ENCODE peak calls at places on chromosomes 1 and 21, in eight cellular contexts. P is heart left ventricle; B is uterus; X is PC-9; Y is CD8-positive, alpha-beta T cell; H is ovary; R is DND-41; W is pancreas. J is an unnamed sample. For H3K4me1, the result is how much of the 10 kb centered on the place peaks cover.

GRCh38 chr1:172185206-172185605 is 235.3 kb upstream of the C1orf105 start:
- DNase-seq in P (no peak), Y (no peak), W (no peak), R (no peak), X (no peak), H (no peak), B (no peak), J (no peak)

GRCh38 chr1:211699059-211699458 is 23.6 kb upstream of the NEK2 start:
- DNase-seq in P (no peak), X (no peak), H (no peak), Y (no peak), R (no peak), W (peak), B (no peak), J (no peak)

GRCh38 chr1:213568929-213569815 is 418.6 kb upstream of the PROX1 start:
- DNase-seq in Y (no peak), W (no peak), H (no peak), R (no peak), X (no peak), P (no peak), B (no peak), J (no peak)

GRCh38 chr1:87852410-87853202 is 523.9 kb downstream of the LMO4 start:
- DNase-seq in X (no peak), P (no peak), R (no peak), Y (no peak), H (no peak), W (no peak), B (no peak), J (no peak)

GRCh38 chr1:158155673-158156072 is 25.0 kb upstream of the CD1D start:
- DNase-seq in P (no peak), H (no peak), W (no peak), B (no peak), Y (no peak), X (no peak), R (no peak), J (no peak)

GRCh38 chr1:179937668-179938259 is 16.8 kb upstream of the CEP350 start:
- DNase-seq in P (no peak), R (no peak), X (no peak), H (no peak), W (no peak), Y (no peak), B (no peak), J (no peak)

GRCh38 chr1:19096036-19096833 is 113.8 kb downstream of the UBR4 start:
- DNase-seq in P (no peak), W (no peak), R (peak), H (no peak), X (peak), Y (no peak), B (no peak), J (no peak)

GRCh38 chr1:193031431-193031830 is 27.7 kb downstream of the UCHL5 start:
- DNase-seq in H (no peak), W (no peak), Y (no peak), B (no peak), P (no peak), X (no peak), R (no peak), J (no peak)

GRCh38 chr21:42562816-42563215 is 49.2 kb downstream of the SLC37A1 start:
- DNase-seq in H (no peak), B (no peak), W (no peak), X (no peak), P (peak), Y (no peak), R (no peak), J (peak)

GRCh38 chr1:147225193-147225730 is at the start of gene FMO5:
- DNase-seq in X (peak), R (peak), P (peak), B (peak), W (peak), H (peak), Y (peak), J (peak)

GRCh38 chr1:169595764-169596711 is 9.8 kb upstream of the F5 start:
- DNase-seq in P (no peak), B (no peak), W (no peak), R (peak), H (no peak), X (no peak), Y (no peak), J (no peak)

GRCh38 chr1:117817629-117818028 is 111.8 kb downstream of the GDAP2 start:
- DNase-seq in W (no peak), H (no peak), B (no peak), Y (no peak), P (no peak), R (no peak), X (no peak), J (no peak)

GRCh38 chr1:8165595-8166360 is 139.7 kb upstream of the ERRFI1 start:
- DNase-seq in R (no peak), X (no peak), H (no peak), W (no peak), Y (no peak), P (no peak), B (no peak), J (no peak)

GRCh38 chr1:111600886-111601386 is 18.7 kb upstream of the RAP1A start:
- DNase-seq in P (no peak), B (no peak), R (no peak), Y (no peak), H (no peak), X (no peak), W (no peak), J (no peak)

GRCh38 chr1:44775930-44776748 is 799 bp downstream of the RPS8 start:
- DNase-seq in R (peak), B (no peak), Y (no peak), H (no peak), X (peak), W (peak), P (peak), J (peak)

GRCh38 chr1:162942903-162943567 is 82.1 kb upstream of the CCDC190 start:
- DNase-seq in Y (no peak), B (no peak), P (no peak), H (no peak), W (no peak), X (no peak), R (no peak), J (no peak)

GRCh38 chr1:203133969-203134725 is 6.6 kb downstream of the ADORA1 start:
- DNase-seq in R (no peak), X (peak), W (no peak), B (peak), P (no peak), Y (no peak), H (peak), J (no peak)

GRCh38 chr1:165882168-165882837 is 54.9 kb downstream of the UCK2 start:
- DNase-seq in H (no peak), X (no peak), P (no peak), B (no peak), W (no peak), R (no peak), Y (no peak), J (no peak)
- TF ChIP-seq CTCF in H (no peak), X (no peak), P (no peak), B (no peak), W (no peak), R (peak), Y (no peak), J (no peak)

GRCh38 chr1:86774305-86775304 is 70.2 kb downstream of the SH3GLB1 start:
- DNase-seq in P (peak), R (peak), W (no peak), H (peak), X (peak), B (peak), Y (no peak), J (peak)
- H3K27ac ChIP-seq in P (peak), R (peak), W (peak), H (no peak), X (peak), B (peak), Y (no peak), J (no peak)

GRCh38 chr1:234586304-234586703 is 23.7 kb downstream of the IRF2BP2 start:
- DNase-seq in W (no peak), R (no peak), H (no peak), X (no peak), B (no peak), P (no peak), Y (no peak), J (no peak)

GRCh38 chr1:234588402-234588801 is 21.6 kb downstream of the IRF2BP2 start:
- DNase-seq in X (no peak), H (no peak), R (no peak), P (no peak), W (no peak), Y (no peak), B (no peak), J (no peak)

GRCh38 chr1:234584926-234585325 is 25.1 kb downstream of the IRF2BP2 start:
- DNase-seq in H (peak), X (no peak), Y (no peak), R (no peak), P (no peak), W (no peak), B (no peak), J (no peak)

GRCh38 chr1:234585333-234586055 is 24.5 kb downstream of the IRF2BP2 start:
- DNase-seq in X (no peak), Y (no peak), H (no peak), R (no peak), W (no peak), P (no peak), B (peak), J (no peak)

GRCh38 chr1:234586892-234587445 is 23.0 kb downstream of the IRF2BP2 start:
- DNase-seq in X (no peak), P (no peak), Y (no peak), W (no peak), R (no peak), H (no peak), B (no peak), J (no peak)
- H3K4me1 ChIP-seq in X (under half), P (under half), Y (under half), W (under half), R (under half), H (under half), B (under half), J (under half)

GRCh38 chr1:20602851-20603450 is 14.1 kb downstream of the CDA start:
- DNase-seq in B (no peak), X (no peak), W (no peak), R (no peak), P (no peak), Y (no peak), H (no peak), J (no peak)
- TF ChIP-seq CTCF in B (no peak), X (no peak), W (no peak), R (no peak), P (no peak), Y (no peak), H (no peak), J (no peak)

GRCh38 chr1:88890790-88891317 is 513 bp downstream of the GTF2B start:
- DNase-seq in B (no peak), P (no peak), X (no peak), R (peak), H (no peak), Y (no peak), W (no peak), J (no peak)
- H3K27ac ChIP-seq in B (peak), P (peak), X (peak), R (peak), H (peak), Y (peak), W (peak), J (peak)

GRCh38 chr21:33237446-33237845 is 7.7 kb downstream of the IFNAR2 start:
- DNase-seq in H (no peak), X (no peak), B (no peak), W (no peak), Y (no peak), P (no peak), R (no peak), J (no peak)

GRCh38 chr21:33240404-33240803 is 10.7 kb downstream of the IFNAR2 start:
- DNase-seq in R (no peak), X (no peak), Y (no peak), H (no peak), P (no peak), W (no peak), B (no peak), J (no peak)

GRCh38 chr21:33236799-33237198 is 7.1 kb downstream of the IFNAR2 start:
- DNase-seq in B (no peak), R (no peak), H (no peak), W (no peak), Y (no peak), X (no peak), P (no peak), J (no peak)

GRCh38 chr21:33238146-33238545 is 8.4 kb downstream of the IFNAR2 start:
- DNase-seq in W (no peak), B (no peak), R (no peak), H (no peak), Y (no peak), X (no peak), P (no peak), J (no peak)

GRCh38 chr21:33238565-33239255 is 9.0 kb downstream of the IFNAR2 start:
- DNase-seq in X (no peak), B (no peak), P (no peak), H (no peak), Y (no peak), R (no peak), W (no peak), J (no peak)
- H3K4me1 ChIP-seq in X (under half), B (under half), P (under half), H (under half), Y (half or more), R (half or more), W (under half), J (under half)

GRCh38 chr1:938711-939504 is 15.2 kb downstream of the SAMD11 start:
- DNase-seq in H (no peak), W (no peak), X (no peak), P (no peak), B (no peak), R (no peak), Y (no peak), J (no peak)

GRCh38 chr1:936865-937264 is 13.1 kb downstream of the SAMD11 start:
- DNase-seq in X (no peak), B (no peak), H (no peak), Y (no peak), W (no peak), R (no peak), P (no peak), J (no peak)

GRCh38 chr1:939511-940107 is 15.9 kb downstream of the SAMD11 start:
- DNase-seq in R (no peak), W (no peak), P (no peak), X (no peak), B (no peak), H (peak), Y (no peak), J (no peak)

GRCh38 chr1:937521-937920 is 13.8 kb downstream of the SAMD11 start:
- DNase-seq in B (no peak), R (no peak), H (no peak), P (no peak), Y (no peak), W (no peak), X (no peak), J (no peak)

DNA sequence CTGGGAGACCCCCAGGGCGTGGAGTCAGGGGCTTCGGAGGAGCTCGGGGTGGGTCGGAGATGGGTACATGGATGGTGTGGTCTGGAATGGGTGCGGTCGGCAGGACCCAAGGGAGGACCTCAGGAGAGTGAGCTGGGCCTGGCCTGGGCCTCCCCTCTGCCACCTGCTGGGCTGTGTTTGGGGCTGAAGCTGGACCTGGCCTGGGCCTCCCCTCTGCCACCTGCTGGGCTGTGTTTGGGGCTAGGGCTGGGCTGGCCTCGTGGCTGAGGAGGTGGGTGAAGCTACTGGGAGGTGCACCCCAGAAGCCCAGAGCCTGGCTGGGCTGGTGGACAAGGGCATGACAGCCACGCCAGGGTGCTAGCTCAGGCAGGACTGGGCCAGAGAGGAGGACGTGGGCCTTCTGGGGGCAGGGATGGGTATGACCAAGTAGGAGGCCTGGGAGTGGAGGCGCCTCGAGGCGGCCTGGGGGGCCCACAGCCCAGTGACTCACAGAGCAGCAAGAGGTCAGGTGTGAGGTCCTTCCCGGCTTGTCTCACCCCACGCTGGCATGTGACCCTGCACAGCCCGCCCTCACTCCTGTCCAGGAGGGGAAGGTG is 14.5 kb downstream of the SAMD11 start:
- DNase-seq in Y (no peak), H (peak), W (no peak), P (no peak), B (peak), R (no peak), X (peak), J (no peak)
- TF ChIP-seq CTCF in Y (no peak), H (no peak), W (peak), P (peak), B (peak), R (peak), X (peak), J (no peak)

J was measured in suprapubic skin.